ENCODE peak calls at places on chromosome 1, in seven cellular contexts. One of them, this sample, is unnamed.

GRCh38 chr1:154176341-154176740 is 15.6 kb downstream of the TPM3 start:
- DNase-seq in testis: no peak
- DNase-seq in cardiac muscle cell: peak; percentile 89
- DNase-seq in aorta: no peak
- DNase-seq in psoas muscle: no peak
- DNase-seq in OCI-LY7: no peak
- DNase-seq in adrenal gland: no peak
- DNase-seq in this sample: no peak

GRCh38 chr1:148379170-148379500 is 104.0 kb downstream of the PPIAL4G start:
- DNase-seq in adrenal gland: no peak
- DNase-seq in psoas muscle: no peak
- DNase-seq in OCI-LY7: no peak
- DNase-seq in cardiac muscle cell: no peak
- DNase-seq in aorta: no peak
- DNase-seq in testis: no peak
- DNase-seq in this sample: no peak

GRCh38 chr1:244154882-244155531 is 103.9 kb downstream of the ZBTB18 start:
- DNase-seq in cardiac muscle cell: no peak
- DNase-seq in testis: no peak
- DNase-seq in psoas muscle: peak; percentile 40
- DNase-seq in OCI-LY7: no peak
- DNase-seq in adrenal gland: no peak
- DNase-seq in aorta: no peak
- DNase-seq in this sample: peak; percentile 56

GRCh38 chr1:231558711-231559205 is 30.3 kb downstream of the TSNAX start:
- DNase-seq in cardiac muscle cell: no peak
- DNase-seq in OCI-LY7: no peak
- DNase-seq in aorta: no peak
- DNase-seq in psoas muscle: no peak
- DNase-seq in adrenal gland: no peak
- DNase-seq in testis: no peak
- DNase-seq in this sample: no peak

GRCh38 chr1:193036337-193037047 is 22.7 kb downstream of the UCHL5 start:
- DNase-seq in OCI-LY7: no peak
- DNase-seq in testis: no peak
- DNase-seq in cardiac muscle cell: no peak
- DNase-seq in aorta: no peak
- DNase-seq in psoas muscle: no peak
- DNase-seq in adrenal gland: no peak
- DNase-seq in this sample: no peak

GRCh38 chr1:155983191-155984023 is 5.1 kb upstream of the ARHGEF2 start:
- DNase-seq in cardiac muscle cell: peak; percentile 99
- DNase-seq in testis: no peak
- DNase-seq in psoas muscle: peak; percentile 76
- DNase-seq in OCI-LY7: peak; percentile 85
- DNase-seq in aorta: peak; percentile 82
- DNase-seq in adrenal gland: no peak
- DNase-seq in this sample: peak; percentile 65

GRCh38 chr1:161068306-161069200 is 1.1 kb downstream of the ARHGAP30 start:
- DNase-seq in psoas muscle: peak; percentile 61
- DNase-seq in cardiac muscle cell: no peak
- DNase-seq in testis: peak; percentile 38
- DNase-seq in aorta: peak; percentile 90
- DNase-seq in adrenal gland: peak; percentile 70
- DNase-seq in OCI-LY7: peak; percentile 84
- DNase-seq in this sample: peak; percentile 49

GRCh38 chr1:218779341-218779831 is 394.3 kb upstream of the LYPLAL1 start:
- DNase-seq in psoas muscle: no peak
- DNase-seq in OCI-LY7: no peak
- DNase-seq in adrenal gland: no peak
- DNase-seq in cardiac muscle cell: no peak
- DNase-seq in aorta: no peak
- DNase-seq in testis: no peak
- DNase-seq in this sample: no peak

GRCh38 chr1:217891966-217892365 is 260.8 kb downstream of the SPATA17 start:
- DNase-seq in psoas muscle: no peak
- DNase-seq in OCI-LY7: no peak
- DNase-seq in cardiac muscle cell: no peak
- DNase-seq in aorta: no peak
- DNase-seq in adrenal gland: no peak
- DNase-seq in testis: no peak
- DNase-seq in this sample: no peak

GRCh38 chr1:84223751-84224432 is 77.6 kb upstream of the SAMD13 start:
- DNase-seq in testis: no peak
- DNase-seq in aorta: no peak
- DNase-seq in cardiac muscle cell: no peak
- DNase-seq in OCI-LY7: no peak
- DNase-seq in psoas muscle: no peak
- DNase-seq in adrenal gland: no peak
- DNase-seq in this sample: no peak

GRCh38 chr1:79128726-79129125 is 122.2 kb upstream of the ADGRL4 start:
- DNase-seq in adrenal gland: no peak
- DNase-seq in aorta: no peak
- DNase-seq in testis: no peak
- DNase-seq in cardiac muscle cell: peak; percentile 78
- DNase-seq in psoas muscle: no peak
- DNase-seq in OCI-LY7: no peak
- DNase-seq in this sample: no peak

GRCh38 chr1:172960454-172961208 is 90.1 kb downstream of the TNFSF18 start:
- DNase-seq in aorta: no peak
- DNase-seq in cardiac muscle cell: no peak
- DNase-seq in adrenal gland: no peak
- DNase-seq in OCI-LY7: no peak
- DNase-seq in testis: no peak
- DNase-seq in psoas muscle: no peak
- DNase-seq in this sample: no peak

GRCh38 chr1:63448741-63449140 is 74.3 kb downstream of the ITGB3BP start:
- DNase-seq in psoas muscle: no peak
- DNase-seq in OCI-LY7: no peak
- DNase-seq in aorta: no peak
- DNase-seq in adrenal gland: no peak
- DNase-seq in testis: no peak
- DNase-seq in cardiac muscle cell: peak; percentile 17
- DNase-seq in this sample: no peak

GRCh38 chr1:15475737-15476314 is at the start of gene CELA2B:
- DNase-seq in aorta: peak; percentile 17
- DNase-seq in psoas muscle: no peak
- DNase-seq in OCI-LY7: no peak
- DNase-seq in cardiac muscle cell: peak; percentile 27
- DNase-seq in adrenal gland: no peak
- DNase-seq in testis: peak; percentile 35
- DNase-seq in this sample: no peak

GRCh38 chr1:24901791-24902470 is 28.1 kb downstream of the RUNX3 start:
- DNase-seq in psoas muscle: no peak
- DNase-seq in aorta: peak; percentile 44
- DNase-seq in cardiac muscle cell: no peak
- DNase-seq in testis: no peak
- DNase-seq in adrenal gland: peak; percentile 23
- DNase-seq in OCI-LY7: no peak
- DNase-seq in this sample: no peak

GRCh38 chr1:228364706-228365213 is 41.9 kb downstream of the TRIM11 start:
- DNase-seq in OCI-LY7: no peak
- DNase-seq in testis: no peak
- DNase-seq in psoas muscle: peak; percentile 12
- DNase-seq in cardiac muscle cell: no peak
- DNase-seq in aorta: peak; percentile 42
- DNase-seq in adrenal gland: peak; percentile 51
- DNase-seq in this sample: no peak

GRCh38 chr1:76463838-76464237 is 389.3 kb downstream of the ST6GALNAC3 start:
- DNase-seq in cardiac muscle cell: no peak
- DNase-seq in aorta: no peak
- DNase-seq in OCI-LY7: no peak
- DNase-seq in testis: no peak
- DNase-seq in psoas muscle: no peak
- DNase-seq in adrenal gland: no peak
- DNase-seq in this sample: no peak

GRCh38 chr1:221897312-221897711 is 155.4 kb upstream of the DUSP10 start:
- DNase-seq in cardiac muscle cell: peak; percentile 8
- DNase-seq in aorta: no peak
- DNase-seq in OCI-LY7: no peak
- DNase-seq in adrenal gland: no peak
- DNase-seq in testis: no peak
- DNase-seq in psoas muscle: no peak
- DNase-seq in this sample: no peak

GRCh38 chr1:10516925-10517676 is 42.4 kb downstream of the PEX14 start:
- DNase-seq in adrenal gland: no peak
- DNase-seq in testis: no peak
- DNase-seq in OCI-LY7: no peak
- DNase-seq in psoas muscle: no peak
- DNase-seq in cardiac muscle cell: no peak
- DNase-seq in aorta: no peak
- DNase-seq in this sample: no peak

DNA sequence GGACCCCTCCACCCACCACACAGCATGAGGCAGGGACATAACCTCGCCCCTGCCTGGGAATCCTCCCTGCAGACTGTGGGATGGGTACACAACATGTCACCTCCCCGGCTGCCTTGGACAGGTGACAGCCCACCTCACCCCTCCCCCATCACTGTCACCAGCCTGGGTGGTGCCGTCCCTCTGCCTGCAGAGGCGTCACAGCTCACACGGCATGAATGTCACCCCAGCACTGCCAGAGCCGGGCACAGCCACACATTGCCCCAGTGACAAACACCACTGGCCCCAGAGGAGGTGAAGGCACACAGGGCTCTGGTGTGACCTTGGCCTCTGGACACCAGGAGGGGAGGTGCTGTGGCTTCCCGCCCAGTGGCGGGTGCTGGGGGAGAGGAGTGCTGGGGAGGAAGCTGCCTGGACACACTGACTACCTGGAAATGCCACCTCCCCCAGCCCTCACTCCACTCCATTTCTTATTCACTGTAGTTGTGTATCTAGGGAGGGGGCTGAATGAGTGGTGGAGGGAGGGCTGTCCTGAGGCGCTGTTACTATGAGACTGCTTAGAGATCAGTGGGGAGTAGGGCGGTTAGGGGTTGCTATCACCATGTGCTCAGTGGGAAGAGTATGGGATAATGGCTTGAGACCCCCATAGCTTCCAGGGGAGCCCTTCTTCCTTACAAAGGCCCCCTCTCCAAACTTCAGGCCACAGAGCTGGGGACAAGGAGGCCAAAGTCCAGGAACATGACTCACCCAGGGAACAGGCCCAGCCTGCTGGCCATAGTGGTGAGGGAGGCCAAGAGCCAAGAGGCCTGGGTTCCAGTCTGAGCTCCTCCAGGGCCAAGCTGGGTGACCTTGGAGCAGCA is 40.3 kb downstream of the AHDC1 start:
- DNase-seq in psoas muscle: peak; percentile 74
- DNase-seq in adrenal gland: peak; percentile 90
- DNase-seq in testis: peak; percentile 76
- DNase-seq in OCI-LY7: no peak
- DNase-seq in aorta: peak; percentile 84
- DNase-seq in cardiac muscle cell: no peak
- DNase-seq in this sample: peak; percentile 89
- H3K4me1 ChIP-seq in psoas muscle: peaks cover 80% of the 10 kb centered on the region
- H3K4me1 ChIP-seq in adrenal gland: peaks cover 78% of the 10 kb centered on the region
- H3K4me1 ChIP-seq in testis: peaks cover 83% of the 10 kb centered on the region
- H3K4me1 ChIP-seq in OCI-LY7: peaks cover 14% of the 10 kb centered on the region
- H3K4me1 ChIP-seq in aorta: no peaks in the 10 kb centered on the region
- H3K4me1 ChIP-seq in cardiac muscle cell: peaks cover 81% of the 10 kb centered on the region
- H3K4me1 ChIP-seq in this sample: peaks cover 77% of the 10 kb centered on the region

GRCh38 chr1:178275553-178275952 is 181.6 kb downstream of the RASAL2 start:
- DNase-seq in psoas muscle: no peak
- DNase-seq in testis: no peak
- DNase-seq in aorta: no peak
- DNase-seq in cardiac muscle cell: no peak
- DNase-seq in adrenal gland: no peak
- DNase-seq in OCI-LY7: no peak
- DNase-seq in this sample: no peak
- H3K27ac ChIP-seq in psoas muscle: no peak overlapping the region
- H3K27ac ChIP-seq in testis: no peak overlapping the region
- H3K27ac ChIP-seq in aorta: no peak overlapping the region
- H3K27ac ChIP-seq in cardiac muscle cell: no peak overlapping the region
- H3K27ac ChIP-seq in adrenal gland: no peak overlapping the region
- H3K27ac ChIP-seq in OCI-LY7: no peak overlapping the region
- H3K27ac ChIP-seq in this sample: no peak overlapping the region

DNA sequence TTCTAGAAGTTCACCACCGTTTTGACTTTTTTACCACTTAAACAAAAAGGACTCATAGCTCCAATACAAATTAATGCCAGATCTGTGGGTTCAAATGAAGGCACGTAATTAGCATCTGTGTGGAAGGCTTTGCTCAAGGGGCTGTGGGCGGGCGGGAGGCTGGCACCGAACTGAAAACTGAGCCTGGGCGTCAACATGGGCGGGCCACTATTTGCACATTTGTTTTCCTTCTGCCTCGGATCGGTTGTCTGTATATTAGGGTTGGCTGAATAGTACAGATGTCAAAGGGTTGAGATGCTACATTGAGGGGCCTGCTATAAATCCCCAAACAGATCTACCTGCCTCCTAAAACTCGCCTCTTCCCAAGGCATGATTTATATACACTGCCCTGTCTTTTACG is 33.0 kb upstream of the LMO4 start:
- DNase-seq in OCI-LY7: no peak
- DNase-seq in adrenal gland: no peak
- DNase-seq in testis: no peak
- DNase-seq in aorta: no peak
- DNase-seq in psoas muscle: no peak
- DNase-seq in cardiac muscle cell: no peak
- DNase-seq in this sample: no peak
- H3K4me3 ChIP-seq in OCI-LY7: no peak overlapping the region
- H3K4me3 ChIP-seq in adrenal gland: no peak overlapping the region
- H3K4me3 ChIP-seq in testis: no peak overlapping the region
- H3K4me3 ChIP-seq in aorta: no peak overlapping the region
- H3K4me3 ChIP-seq in psoas muscle: no peak overlapping the region
- H3K4me3 ChIP-seq in cardiac muscle cell: no peak overlapping the region
- H3K4me3 ChIP-seq in this sample: no peak overlapping the region

DNA sequence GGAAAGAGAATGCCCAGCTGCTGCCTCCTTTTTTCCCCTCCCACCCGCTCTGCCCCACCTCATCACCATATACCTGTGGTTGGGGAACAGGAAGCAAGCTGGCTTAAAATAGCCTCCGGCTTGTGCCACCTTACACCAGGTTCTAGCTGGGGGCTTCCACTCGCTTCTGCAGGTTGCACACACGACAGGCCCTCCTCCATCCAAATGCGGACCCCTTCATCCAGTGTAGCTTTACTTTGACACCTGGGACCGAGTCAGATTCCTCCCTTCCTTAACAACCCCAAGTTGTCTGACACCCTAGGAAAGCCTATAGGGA is 14.6 kb downstream of the BLACAT1 start:
- DNase-seq in psoas muscle: no peak
- DNase-seq in testis: no peak
- DNase-seq in OCI-LY7: no peak
- DNase-seq in adrenal gland: no peak
- DNase-seq in cardiac muscle cell: no peak
- DNase-seq in aorta: no peak
- DNase-seq in this sample: no peak
- H3K4me1 ChIP-seq in psoas muscle: peaks cover 74% of the 10 kb centered on the region
- H3K4me1 ChIP-seq in testis: peaks cover 73% of the 10 kb centered on the region
- H3K4me1 ChIP-seq in OCI-LY7: peaks cover 91% of the 10 kb centered on the region
- H3K4me1 ChIP-seq in adrenal gland: no peaks in the 10 kb centered on the region
- H3K4me1 ChIP-seq in cardiac muscle cell: peaks cover 36% of the 10 kb centered on the region
- H3K4me1 ChIP-seq in aorta: no peaks in the 10 kb centered on the region
- H3K4me1 ChIP-seq in this sample: peaks cover 60% of the 10 kb centered on the region

GRCh38 chr1:33126411-33127000 is 45.6 kb downstream of the AZIN2 start:
- DNase-seq in aorta: no peak
- DNase-seq in adrenal gland: no peak
- DNase-seq in psoas muscle: no peak
- DNase-seq in OCI-LY7: no peak
- DNase-seq in testis: peak; percentile 12
- DNase-seq in cardiac muscle cell: no peak
- DNase-seq in this sample: no peak
- H3K27ac ChIP-seq in aorta: no peak overlapping the region
- H3K27ac ChIP-seq in adrenal gland: peak overlapping the region; percentile 86
- H3K27ac ChIP-seq in psoas muscle: peak overlapping the region; percentile 91
- H3K27ac ChIP-seq in OCI-LY7: peak overlapping the region; percentile 50
- H3K27ac ChIP-seq in testis: peak overlapping the region; percentile 82
- H3K27ac ChIP-seq in cardiac muscle cell: peak overlapping the region; percentile 20
- H3K27ac ChIP-seq in this sample: peak overlapping the region; percentile 86